ENCODE peak calls at places on chromosome 19, in four cellular contexts. One of them, this sample, is unnamed.

GRCh38 chr19:5632657-5633056 is 9.8 kb downstream of the SAFB start:
- DNase-seq in natural killer cell: no peak
- DNase-seq in HCT116: no peak
- DNase-seq in hepatocyte: no peak
- DNase-seq in this sample: no peak

GRCh38 chr19:44746946-44747738 is 1.4 kb upstream of the BCL3 start:
- DNase-seq in natural killer cell: peak
- DNase-seq in hepatocyte: peak
- DNase-seq in HCT116: peak
- DNase-seq in this sample: peak

GRCh38 chr19:30020189-30020588 is 78.2 kb downstream of the URI1 start:
- DNase-seq in natural killer cell: no peak
- DNase-seq in hepatocyte: no peak
- DNase-seq in HCT116: no peak
- DNase-seq in this sample: no peak

GRCh38 chr19:31418055-31418454 is 68.8 kb upstream of the TSHZ3 start:
- DNase-seq in HCT116: no peak
- DNase-seq in hepatocyte: peak
- DNase-seq in natural killer cell: no peak
- DNase-seq in this sample: no peak

GRCh38 chr19:11018179-11018578 is 57.3 kb downstream of the SMARCA4 start:
- DNase-seq in natural killer cell: no peak
- DNase-seq in hepatocyte: peak
- DNase-seq in HCT116: no peak
- DNase-seq in this sample: no peak

GRCh38 chr19:5436101-5436947 is 18.9 kb upstream of the ZNRF4 start:
- DNase-seq in natural killer cell: no peak
- DNase-seq in HCT116: no peak
- DNase-seq in hepatocyte: peak
- DNase-seq in this sample: no peak

GRCh38 chr19:3803114-3803888 is 17.1 kb upstream of the MATK start:
- DNase-seq in hepatocyte: no peak
- DNase-seq in HCT116: no peak
- DNase-seq in natural killer cell: no peak
- DNase-seq in this sample: no peak

GRCh38 chr19:19459707-19460251 is 54.3 kb downstream of the GATAD2A start:
- DNase-seq in natural killer cell: peak
- DNase-seq in hepatocyte: no peak
- DNase-seq in HCT116: no peak
- DNase-seq in this sample: peak

GRCh38 chr19:19274146-19274545 is 1.0 kb upstream of the TM6SF2 start:
- DNase-seq in hepatocyte: peak
- DNase-seq in natural killer cell: no peak
- DNase-seq in HCT116: no peak
- DNase-seq in this sample: no peak

GRCh38 chr19:5818594-5818993 is 13.7 kb downstream of the NRTN start:
- DNase-seq in hepatocyte: no peak
- DNase-seq in natural killer cell: no peak
- DNase-seq in HCT116: no peak
- DNase-seq in this sample: no peak

GRCh38 chr19:50300051-50300450 is 29.1 kb downstream of the KCNC3 start:
- DNase-seq in natural killer cell: no peak
- DNase-seq in HCT116: no peak
- DNase-seq in hepatocyte: no peak
- DNase-seq in this sample: no peak

GRCh38 chr19:4061178-4061682 is 5.5 kb downstream of the ZBTB7A start:
- DNase-seq in hepatocyte: peak
- DNase-seq in HCT116: no peak
- DNase-seq in natural killer cell: no peak
- DNase-seq in this sample: peak

GRCh38 chr19:47719047-47719885 is 6.0 kb downstream of the EHD2 start:
- DNase-seq in HCT116: no peak
- DNase-seq in hepatocyte: peak
- DNase-seq in natural killer cell: no peak
- DNase-seq in this sample: no peak

GRCh38 chr19:33505168-33505567 is 16.4 kb downstream of the PEPD start:
- DNase-seq in HCT116: no peak
- DNase-seq in natural killer cell: no peak
- DNase-seq in hepatocyte: no peak
- DNase-seq in this sample: no peak
- TF ChIP-seq CTCF in HCT116: no peak
- TF ChIP-seq CTCF in natural killer cell: no peak
- TF ChIP-seq CTCF in hepatocyte: no peak
- TF ChIP-seq CTCF in this sample: no peak

GRCh38 chr19:8155318-8155717 is 5.9 kb upstream of the FBN3 start:
- DNase-seq in hepatocyte: no peak
- DNase-seq in natural killer cell: no peak
- DNase-seq in HCT116: no peak
- DNase-seq in this sample: no peak

GRCh38 chr19:8161135-8161646 is 11.8 kb upstream of the FBN3 start:
- DNase-seq in natural killer cell: no peak
- DNase-seq in HCT116: peak
- DNase-seq in hepatocyte: no peak
- DNase-seq in this sample: no peak

GRCh38 chr19:8163781-8164180 is 14.4 kb upstream of the FBN3 start:
- DNase-seq in hepatocyte: peak
- DNase-seq in HCT116: no peak
- DNase-seq in natural killer cell: no peak
- DNase-seq in this sample: no peak

DNA sequence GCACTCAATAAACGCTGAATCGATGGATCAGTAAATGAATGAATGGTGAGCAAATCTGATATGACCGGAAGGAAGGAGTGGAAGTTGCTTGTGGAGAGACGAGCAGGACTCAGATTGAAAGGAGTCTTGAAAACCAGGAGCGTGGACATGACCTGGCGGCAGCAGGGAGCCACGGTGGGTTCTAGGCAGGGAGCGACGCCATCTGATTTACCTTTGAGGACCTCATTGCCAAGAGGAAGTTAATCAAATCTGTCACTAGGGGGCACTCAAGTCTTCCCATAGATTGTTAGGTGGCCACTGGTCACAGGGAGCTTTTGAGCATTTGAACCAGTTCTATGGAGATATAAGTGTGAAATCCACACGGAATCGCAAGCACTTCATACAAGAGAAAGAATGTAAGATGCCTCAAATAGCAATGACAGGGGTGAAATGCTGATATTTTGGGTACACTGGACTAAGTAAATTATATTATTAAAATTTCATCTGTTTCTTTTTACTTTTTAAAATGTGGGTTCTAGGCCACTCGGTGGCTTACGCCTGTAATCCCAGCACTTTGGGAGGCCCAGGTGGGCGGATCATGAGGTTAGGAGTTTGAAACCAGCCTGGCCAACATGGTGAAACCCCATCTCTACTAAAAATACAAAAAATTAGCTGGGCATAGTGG is 9.2 kb upstream of the FBN3 start:
- DNase-seq in natural killer cell: peak
- DNase-seq in hepatocyte: peak
- DNase-seq in HCT116: peak
- DNase-seq in this sample: no peak
- TF ChIP-seq CTCF in natural killer cell: peak
- TF ChIP-seq CTCF in hepatocyte: peak
- TF ChIP-seq CTCF in HCT116: peak
- TF ChIP-seq CTCF in this sample: peak

DNA sequence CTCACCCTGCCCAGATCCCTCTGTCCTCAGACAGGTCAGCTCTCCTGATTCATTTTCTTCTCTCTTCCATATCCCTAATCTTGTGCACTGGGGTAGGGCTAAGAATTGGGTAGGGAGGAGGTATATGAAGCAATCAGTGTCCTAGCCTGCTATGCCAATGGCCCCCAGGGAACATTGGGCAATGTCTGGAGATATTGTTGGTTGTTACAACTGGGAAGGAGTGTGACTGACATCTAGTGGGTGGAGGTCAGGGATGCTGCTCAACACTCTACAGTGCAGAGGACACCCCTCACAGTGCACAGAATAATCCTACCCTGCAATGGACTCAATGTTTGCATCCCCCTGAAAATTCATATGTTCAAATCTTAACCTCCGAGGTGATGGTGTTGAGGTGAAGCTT is 57.5 kb downstream of the CPAMD8 start:
- DNase-seq in hepatocyte: no peak
- DNase-seq in natural killer cell: no peak
- DNase-seq in HCT116: no peak
- DNase-seq in this sample: no peak
- TF ChIP-seq CTCF in hepatocyte: no peak
- TF ChIP-seq CTCF in natural killer cell: no peak
- TF ChIP-seq CTCF in HCT116: peak
- TF ChIP-seq CTCF in this sample: peak

GRCh38 chr19:40705362-40705651 is 11.4 kb downstream of the COQ8B start:
- DNase-seq in hepatocyte: no peak
- DNase-seq in natural killer cell: no peak
- DNase-seq in HCT116: no peak
- DNase-seq in this sample: no peak

GRCh38 chr19:40707615-40708014 is 9.1 kb downstream of the COQ8B start:
- DNase-seq in natural killer cell: no peak
- DNase-seq in hepatocyte: no peak
- DNase-seq in HCT116: no peak
- DNase-seq in this sample: no peak

GRCh38 chr19:40704491-40705361 is 12.0 kb downstream of the COQ8B start:
- DNase-seq in natural killer cell: no peak
- DNase-seq in HCT116: no peak
- DNase-seq in hepatocyte: no peak
- DNase-seq in this sample: no peak

GRCh38 chr19:40703029-40703755 is 12.7 kb upstream of the NUMBL start:
- DNase-seq in HCT116: no peak
- DNase-seq in hepatocyte: no peak
- DNase-seq in natural killer cell: no peak
- DNase-seq in this sample: no peak

DNA sequence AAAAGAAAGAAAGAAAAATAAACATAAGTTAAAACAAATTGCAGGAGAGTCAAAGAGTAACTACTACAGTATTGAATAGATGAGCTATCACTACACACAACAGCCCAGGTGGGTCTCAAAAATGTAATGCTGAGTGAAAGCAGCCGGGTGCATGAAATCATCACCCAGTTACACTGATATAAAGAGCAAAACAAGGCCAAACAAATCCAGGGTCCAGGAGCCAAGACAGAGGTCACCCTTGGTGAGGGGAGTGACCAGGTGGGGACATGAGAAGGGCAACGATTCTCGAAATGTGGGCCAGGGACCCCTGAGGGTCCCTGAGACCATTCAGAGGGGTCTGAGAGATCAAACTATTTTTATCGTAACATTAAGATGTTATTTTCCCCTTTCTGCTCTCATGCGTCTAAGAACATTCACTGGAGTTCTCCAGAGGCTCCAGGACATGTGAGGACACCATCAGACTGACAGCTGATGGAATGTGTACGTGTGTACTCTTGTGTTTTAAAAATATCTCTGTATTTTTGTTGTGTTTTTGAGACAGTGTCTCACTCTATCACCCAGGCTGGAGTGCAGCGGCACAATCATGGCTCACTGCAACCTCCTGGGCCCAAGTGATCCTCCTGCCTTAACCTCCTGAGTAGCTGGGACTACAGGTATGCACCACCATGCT is 10.6 kb downstream of the COQ8B start:
- DNase-seq in HCT116: no peak
- DNase-seq in hepatocyte: no peak
- DNase-seq in natural killer cell: no peak
- DNase-seq in this sample: no peak
- TF ChIP-seq CTCF in HCT116: no peak
- TF ChIP-seq CTCF in hepatocyte: no peak
- TF ChIP-seq CTCF in natural killer cell: no peak
- TF ChIP-seq CTCF in this sample: no peak